ENCODE peak calls at places on chromosome 6, in ten cellular contexts. One of them, this sample, is unnamed. For H3K36me3, the result is how much of the 10 kb centered on the place peaks cover.

GRCh38 chr6:157669747-157670216 is 153.3 kb upstream of the SNX9 start:
- DNase-seq in colonic mucosa: peak
- DNase-seq in small intestine: peak
- DNase-seq in CD8-positive, alpha-beta T cell: no peak
- DNase-seq in heart right ventricle: peak
- DNase-seq in body of pancreas: peak
- DNase-seq in DND-41: peak
- DNase-seq in tibial artery: peak
- DNase-seq in left lung: peak
- DNase-seq in mammary epithelial cell: peak
- DNase-seq in this sample: peak

GRCh38 chr6:144158133-144158532 is 7.8 kb downstream of the STX11 start:
- DNase-seq in colonic mucosa: no peak
- DNase-seq in small intestine: no peak
- DNase-seq in CD8-positive, alpha-beta T cell: no peak
- DNase-seq in heart right ventricle: peak
- DNase-seq in body of pancreas: peak
- DNase-seq in DND-41: no peak
- DNase-seq in tibial artery: no peak
- DNase-seq in left lung: no peak
- DNase-seq in mammary epithelial cell: peak
- DNase-seq in this sample: peak

GRCh38 chr6:46490425-46491200 is 636 bp downstream of the RCAN2 start:
- DNase-seq in colonic mucosa: peak
- DNase-seq in small intestine: no peak
- DNase-seq in CD8-positive, alpha-beta T cell: no peak
- DNase-seq in heart right ventricle: peak
- DNase-seq in body of pancreas: peak
- DNase-seq in DND-41: no peak
- DNase-seq in tibial artery: peak
- DNase-seq in left lung: peak
- DNase-seq in mammary epithelial cell: no peak
- DNase-seq in this sample: no peak

GRCh38 chr6:31585531-31585930 is 546 bp upstream of the LST1 start:
- DNase-seq in colonic mucosa: no peak
- DNase-seq in small intestine: peak
- DNase-seq in CD8-positive, alpha-beta T cell: peak
- DNase-seq in heart right ventricle: no peak
- DNase-seq in body of pancreas: no peak
- DNase-seq in DND-41: peak
- DNase-seq in tibial artery: no peak
- DNase-seq in left lung: no peak
- DNase-seq in mammary epithelial cell: no peak
- DNase-seq in this sample: no peak

GRCh38 chr6:22424196-22424595 is 127.4 kb upstream of the PRL start:
- DNase-seq in colonic mucosa: no peak
- DNase-seq in small intestine: no peak
- DNase-seq in CD8-positive, alpha-beta T cell: no peak
- DNase-seq in heart right ventricle: no peak
- DNase-seq in body of pancreas: no peak
- DNase-seq in DND-41: no peak
- DNase-seq in tibial artery: no peak
- DNase-seq in left lung: no peak
- DNase-seq in mammary epithelial cell: peak
- DNase-seq in this sample: no peak

GRCh38 chr6:1581120-1581991 is 28.4 kb upstream of the FOXC1 start:
- DNase-seq in colonic mucosa: no peak
- DNase-seq in small intestine: no peak
- DNase-seq in CD8-positive, alpha-beta T cell: no peak
- DNase-seq in heart right ventricle: no peak
- DNase-seq in body of pancreas: no peak
- DNase-seq in DND-41: no peak
- DNase-seq in tibial artery: no peak
- DNase-seq in left lung: no peak
- DNase-seq in mammary epithelial cell: no peak
- DNase-seq in this sample: no peak

GRCh38 chr6:26032387-26033131 is 54.7 kb upstream of the HFE start:
- DNase-seq in colonic mucosa: peak
- DNase-seq in small intestine: no peak
- DNase-seq in CD8-positive, alpha-beta T cell: no peak
- DNase-seq in heart right ventricle: no peak
- DNase-seq in body of pancreas: no peak
- DNase-seq in DND-41: peak
- DNase-seq in tibial artery: no peak
- DNase-seq in left lung: no peak
- DNase-seq in mammary epithelial cell: peak
- DNase-seq in this sample: no peak

GRCh38 chr6:15327271-15327670 is 81.4 kb downstream of the JARID2 start:
- DNase-seq in colonic mucosa: peak
- DNase-seq in small intestine: peak
- DNase-seq in CD8-positive, alpha-beta T cell: peak
- DNase-seq in heart right ventricle: no peak
- DNase-seq in body of pancreas: peak
- DNase-seq in DND-41: no peak
- DNase-seq in tibial artery: no peak
- DNase-seq in left lung: no peak
- DNase-seq in mammary epithelial cell: no peak
- DNase-seq in this sample: no peak

DNA sequence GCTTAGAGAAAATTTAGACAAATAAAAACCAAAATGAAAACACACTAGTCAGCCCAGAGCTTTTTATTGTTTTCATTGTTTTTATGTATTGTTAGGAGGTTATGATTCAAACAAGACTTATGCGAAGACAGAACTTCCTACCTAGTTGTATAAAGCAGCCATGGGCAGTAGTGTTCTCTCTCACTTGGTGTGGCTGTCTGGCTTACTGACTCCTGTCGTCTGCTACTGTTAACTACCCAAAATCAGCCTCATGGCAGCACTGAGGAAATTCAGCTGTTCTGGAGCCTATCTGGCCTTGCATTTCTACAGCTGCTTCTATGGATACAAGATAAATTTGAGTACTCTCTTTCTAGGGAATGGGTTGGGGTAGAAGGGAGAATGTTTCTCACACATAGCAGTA is 20.4 kb downstream of the VTA1 start:
- DNase-seq in colonic mucosa: no peak
- DNase-seq in small intestine: no peak
- DNase-seq in CD8-positive, alpha-beta T cell: no peak
- DNase-seq in heart right ventricle: no peak
- DNase-seq in body of pancreas: no peak
- DNase-seq in DND-41: no peak
- DNase-seq in tibial artery: no peak
- DNase-seq in left lung: no peak
- DNase-seq in mammary epithelial cell: no peak
- DNase-seq in this sample: no peak
- H3K36me3 ChIP-seq in colonic mucosa: under half
- H3K36me3 ChIP-seq in small intestine: under half
- H3K36me3 ChIP-seq in CD8-positive, alpha-beta T cell: under half
- H3K36me3 ChIP-seq in heart right ventricle: under half
- H3K36me3 ChIP-seq in body of pancreas: under half
- H3K36me3 ChIP-seq in DND-41: under half
- H3K36me3 ChIP-seq in tibial artery: under half
- H3K36me3 ChIP-seq in left lung: half or more
- H3K36me3 ChIP-seq in mammary epithelial cell: under half
- H3K36me3 ChIP-seq in this sample: under half

GRCh38 chr6:79403525-79403924 is 133.7 kb downstream of the LCA5 start:
- DNase-seq in colonic mucosa: no peak
- DNase-seq in small intestine: no peak
- DNase-seq in CD8-positive, alpha-beta T cell: no peak
- DNase-seq in heart right ventricle: no peak
- DNase-seq in body of pancreas: no peak
- DNase-seq in DND-41: no peak
- DNase-seq in tibial artery: no peak
- DNase-seq in left lung: no peak
- DNase-seq in mammary epithelial cell: no peak
- DNase-seq in this sample: no peak

GRCh38 chr6:79404677-79405076 is 132.6 kb downstream of the LCA5 start:
- DNase-seq in colonic mucosa: peak
- DNase-seq in small intestine: peak
- DNase-seq in CD8-positive, alpha-beta T cell: no peak
- DNase-seq in heart right ventricle: no peak
- DNase-seq in body of pancreas: peak
- DNase-seq in DND-41: no peak
- DNase-seq in tibial artery: no peak
- DNase-seq in left lung: no peak
- DNase-seq in mammary epithelial cell: no peak
- DNase-seq in this sample: no peak

GRCh38 chr6:79399499-79399898 is 137.7 kb downstream of the LCA5 start:
- DNase-seq in colonic mucosa: no peak
- DNase-seq in small intestine: no peak
- DNase-seq in CD8-positive, alpha-beta T cell: no peak
- DNase-seq in heart right ventricle: no peak
- DNase-seq in body of pancreas: no peak
- DNase-seq in DND-41: no peak
- DNase-seq in tibial artery: no peak
- DNase-seq in left lung: no peak
- DNase-seq in mammary epithelial cell: no peak
- DNase-seq in this sample: no peak

GRCh38 chr6:79408598-79408997 is 128.6 kb downstream of the LCA5 start:
- DNase-seq in colonic mucosa: no peak
- DNase-seq in small intestine: no peak
- DNase-seq in CD8-positive, alpha-beta T cell: no peak
- DNase-seq in heart right ventricle: no peak
- DNase-seq in body of pancreas: no peak
- DNase-seq in DND-41: no peak
- DNase-seq in tibial artery: no peak
- DNase-seq in left lung: no peak
- DNase-seq in mammary epithelial cell: no peak
- DNase-seq in this sample: peak

DNA sequence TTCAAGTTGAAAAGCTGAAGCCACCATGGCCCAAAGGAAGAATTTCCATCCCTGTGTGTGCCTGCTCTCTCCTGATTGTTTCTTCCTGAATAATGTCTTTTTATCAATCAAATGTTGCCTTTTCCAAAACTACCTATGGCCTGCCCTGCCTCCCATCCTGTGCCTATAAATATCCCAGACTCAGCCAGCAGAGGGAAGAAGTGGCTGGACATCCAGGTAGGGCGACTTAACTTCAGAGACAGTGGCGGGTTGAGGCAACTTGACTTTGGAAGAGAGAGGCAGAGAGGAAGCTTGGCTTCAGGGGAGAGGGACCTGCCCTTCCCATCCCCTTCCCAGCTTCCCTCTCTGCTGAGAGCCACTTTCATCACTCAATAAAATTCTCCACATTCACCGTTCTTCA is 133.0 kb downstream of the LCA5 start:
- DNase-seq in colonic mucosa: no peak
- DNase-seq in small intestine: no peak
- DNase-seq in CD8-positive, alpha-beta T cell: no peak
- DNase-seq in heart right ventricle: no peak
- DNase-seq in body of pancreas: no peak
- DNase-seq in DND-41: no peak
- DNase-seq in tibial artery: no peak
- DNase-seq in left lung: no peak
- DNase-seq in mammary epithelial cell: no peak
- DNase-seq in this sample: no peak
- H3K27ac ChIP-seq in colonic mucosa: no peak
- H3K27ac ChIP-seq in small intestine: no peak
- H3K27ac ChIP-seq in CD8-positive, alpha-beta T cell: no peak
- H3K27ac ChIP-seq in heart right ventricle: no peak
- H3K27ac ChIP-seq in body of pancreas: no peak
- H3K27ac ChIP-seq in DND-41: no peak
- H3K27ac ChIP-seq in tibial artery: no peak
- H3K27ac ChIP-seq in left lung: no peak
- H3K27ac ChIP-seq in mammary epithelial cell: no peak
- H3K27ac ChIP-seq in this sample: no peak

DNA sequence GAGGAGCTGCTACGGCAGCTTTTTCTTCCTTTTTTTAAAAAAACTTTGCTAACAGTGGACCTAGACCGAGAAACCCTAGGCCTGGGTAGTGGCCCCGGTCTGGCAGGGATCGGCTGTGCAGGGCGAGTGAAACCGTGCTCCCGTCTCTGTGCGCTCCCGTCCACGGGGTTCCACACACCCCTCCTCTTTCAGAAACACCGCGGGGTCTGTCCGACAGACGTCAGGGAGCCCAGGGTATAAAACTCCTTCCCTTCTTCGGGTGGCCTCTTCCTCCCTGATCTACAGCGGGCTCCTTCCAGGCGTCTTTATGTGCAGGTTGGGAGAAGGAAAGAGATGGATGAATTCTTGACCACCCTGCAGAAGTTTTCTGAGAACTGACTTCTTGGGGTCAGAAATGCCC is 27.1 kb upstream of the SMOC2 start:
- DNase-seq in colonic mucosa: no peak
- DNase-seq in small intestine: no peak
- DNase-seq in CD8-positive, alpha-beta T cell: no peak
- DNase-seq in heart right ventricle: no peak
- DNase-seq in body of pancreas: no peak
- DNase-seq in DND-41: no peak
- DNase-seq in tibial artery: no peak
- DNase-seq in left lung: no peak
- DNase-seq in mammary epithelial cell: no peak
- DNase-seq in this sample: no peak
- H3K36me3 ChIP-seq in colonic mucosa: under half
- H3K36me3 ChIP-seq in small intestine: under half
- H3K36me3 ChIP-seq in CD8-positive, alpha-beta T cell: under half
- H3K36me3 ChIP-seq in heart right ventricle: under half
- H3K36me3 ChIP-seq in body of pancreas: under half
- H3K36me3 ChIP-seq in DND-41: under half
- H3K36me3 ChIP-seq in tibial artery: under half
- H3K36me3 ChIP-seq in left lung: under half
- H3K36me3 ChIP-seq in mammary epithelial cell: under half
- H3K36me3 ChIP-seq in this sample: under half

GRCh38 chr6:119310486-119311036 is 39.0 kb downstream of the MAN1A1 start:
- DNase-seq in colonic mucosa: no peak
- DNase-seq in small intestine: no peak
- DNase-seq in CD8-positive, alpha-beta T cell: no peak
- DNase-seq in heart right ventricle: no peak
- DNase-seq in body of pancreas: no peak
- DNase-seq in DND-41: no peak
- DNase-seq in tibial artery: no peak
- DNase-seq in left lung: no peak
- DNase-seq in mammary epithelial cell: no peak
- DNase-seq in this sample: no peak
- H3K27ac ChIP-seq in colonic mucosa: no peak
- H3K27ac ChIP-seq in small intestine: peak
- H3K27ac ChIP-seq in CD8-positive, alpha-beta T cell: no peak
- H3K27ac ChIP-seq in heart right ventricle: no peak
- H3K27ac ChIP-seq in body of pancreas: peak
- H3K27ac ChIP-seq in DND-41: no peak
- H3K27ac ChIP-seq in tibial artery: no peak
- H3K27ac ChIP-seq in left lung: peak
- H3K27ac ChIP-seq in mammary epithelial cell: no peak
- H3K27ac ChIP-seq in this sample: no peak

DNA sequence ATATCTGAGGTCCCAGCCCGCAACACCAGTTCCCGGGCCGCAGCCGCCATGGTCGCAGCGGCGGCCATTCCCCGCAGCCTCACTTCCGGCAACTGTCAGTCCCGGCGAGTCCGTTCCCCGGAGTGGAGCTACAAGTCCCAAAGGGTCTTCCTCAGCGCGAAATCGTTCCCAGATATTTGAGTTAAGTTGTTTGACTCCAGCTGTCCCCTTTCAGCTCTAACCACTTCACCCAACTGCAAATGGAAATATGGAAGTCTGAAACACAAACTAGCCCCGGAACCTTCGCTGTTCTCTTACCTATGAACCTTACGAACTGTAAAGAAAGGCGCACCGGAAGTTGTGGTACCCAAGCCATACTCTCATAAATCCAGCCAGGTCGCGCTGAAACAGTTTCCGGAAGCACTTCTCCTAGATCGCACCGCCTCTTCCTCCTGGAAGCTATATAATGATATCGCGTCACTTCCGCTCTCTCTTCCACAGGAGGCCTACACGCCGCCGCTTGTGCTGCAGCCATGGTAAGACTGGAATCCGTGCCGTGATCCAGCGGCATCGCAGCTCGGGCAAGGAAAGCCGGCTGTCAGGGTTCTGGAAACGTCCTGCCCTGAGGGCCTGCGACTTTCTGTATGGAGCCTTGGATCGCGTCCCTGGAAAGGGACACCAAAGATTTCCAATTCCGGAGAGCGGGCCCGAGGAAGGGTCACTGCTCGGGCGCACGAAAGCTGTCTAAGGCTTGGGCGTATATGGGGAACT is at the start of the genes RPS18 and VPS52:
- DNase-seq in colonic mucosa: peak
- DNase-seq in small intestine: peak
- DNase-seq in CD8-positive, alpha-beta T cell: peak
- DNase-seq in heart right ventricle: peak
- DNase-seq in body of pancreas: peak
- DNase-seq in DND-41: peak
- DNase-seq in tibial artery: peak
- DNase-seq in left lung: peak
- DNase-seq in mammary epithelial cell: peak
- DNase-seq in this sample: peak
- H3K36me3 ChIP-seq in colonic mucosa: under half
- H3K36me3 ChIP-seq in small intestine: under half
- H3K36me3 ChIP-seq in CD8-positive, alpha-beta T cell: under half
- H3K36me3 ChIP-seq in heart right ventricle: under half
- H3K36me3 ChIP-seq in body of pancreas: under half
- H3K36me3 ChIP-seq in DND-41: half or more
- H3K36me3 ChIP-seq in tibial artery: under half
- H3K36me3 ChIP-seq in left lung: half or more
- H3K36me3 ChIP-seq in mammary epithelial cell: under half
- H3K36me3 ChIP-seq in this sample: under half